ENCODE peak calls at places on chromosomes 11 and 22, in five cellular contexts. K is aorta, T is upper lobe of right lung, J is T follicular helper cell, X is hepatic stellate cell. W is an unnamed sample.

GRCh38 chr11:59188954-59189353 is 17.0 kb downstream of the DTX4 start:
- DNase-seq in K (no peak), X (no peak), J (no peak), T (no peak), W (no peak)

GRCh38 chr22:20632082-20632481 is 124.7 kb downstream of the MED15 start:
- DNase-seq in T (no peak), X (no peak), J (no peak), K (no peak), W (no peak)

GRCh38 chr11:6674198-6674597 is 8.9 kb downstream of the MRPL17 start:
- DNase-seq in J (no peak), K (no peak), X (no peak), T (no peak), W (no peak)

GRCh38 chr22:21446128-21446826 is 20.9 kb upstream of the TMEM191C start:
- DNase-seq in K (peak), T (peak), X (no peak), J (no peak), W (peak)

GRCh38 chr11:122808494-122808893 is 29.8 kb upstream of the CRTAM start:
- DNase-seq in J (no peak), X (no peak), K (no peak), T (no peak), W (no peak)

GRCh38 chr11:130390071-130390758 is 38.2 kb downstream of the ADAMTS8 start:
- DNase-seq in J (no peak), X (peak), T (no peak), K (no peak), W (no peak)

GRCh38 chr11:35785287-35786167 is 123.0 kb downstream of the TRIM44 start:
- DNase-seq in X (no peak), J (no peak), T (no peak), K (no peak), W (no peak)

GRCh38 chr11:118115048-118115447 is 28.3 kb upstream of the SMIM35 start:
- DNase-seq in X (no peak), K (no peak), J (no peak), T (peak), W (no peak)

GRCh38 chr11:82229346-82229745 is 504.3 kb downstream of the FAM181B start:
- DNase-seq in K (no peak), J (no peak), T (no peak), X (no peak), W (no peak)

W was measured in posterior vena cava.